ENCODE peak calls at places on chromosomes 3 and 15, in ten cellular contexts. B is NCI-H1417; C is activated CD4-positive, alpha-beta T cell treated with anti-CD3 and anti-CD28 coated beads, Interleukin-2, amount 10 ng/mL, durations not matched to agents 24 days and 14 days; W is stimulated activated naive CD8-positive, alpha-beta T cell treated with anti-CD3 and anti-CD28 coated beads, Interleukin-15, Interleukin-2, amounts not matched to agents 100 U/mL and 50 U/mL, for 24 hours; N is NCI-H1105 treated with DMSO at 0.1 percent for 48 hours; X is GF-D8; H is Panc1; A is ovary; G is cardiac muscle cell; S is amniotic epithelial cell. Y is an unnamed sample.

GRCh38 chr3:24111711-24112110 is 166.6 kb downstream of the NR1D2 start:
- DNase-seq in S (no peak), C (no peak), X (no peak), W (no peak), B (no peak), N (no peak), A (no peak), G (no peak), H (no peak), Y (no peak)

GRCh38 chr15:85618956-85619491 is 175.7 kb downstream of the KLHL25 start:
- DNase-seq in G (peak; percentile 54), H (no peak), B (no peak), S (peak; percentile 99), X (peak; percentile 23), N (no peak), C (peak; percentile 83), W (peak; percentile 71), A (peak; percentile 86), Y (peak; percentile 98)

GRCh38 chr3:9397911-9398714 is 698 bp downstream of the SETD5 start:
- DNase-seq in X (no peak), H (no peak), C (peak; percentile 82), W (peak; percentile 43), S (peak; percentile 39), A (peak; percentile 70), B (peak; percentile 77), N (peak; percentile 4), G (peak; percentile 51), Y (peak; percentile 39)

GRCh38 chr15:95910643-95911212 is 419.8 kb upstream of the NR2F2 start:
- DNase-seq in X (no peak), S (no peak), N (peak; percentile 38), W (no peak), C (no peak), G (no peak), H (no peak), B (peak; percentile 77), A (no peak), Y (no peak)

GRCh38 chr3:52798978-52799476 is 4.4 kb downstream of the ITIH3 start:
- DNase-seq in W (peak; percentile 26), A (no peak), X (no peak), H (peak; percentile 5), N (no peak), G (no peak), S (peak; percentile 8), C (peak; percentile 75), B (no peak), Y (no peak)

GRCh38 chr15:84586641-84587160 is 14.1 kb upstream of the ZSCAN2 start:
- DNase-seq in B (no peak), G (no peak), X (no peak), N (no peak), C (no peak), A (no peak), W (no peak), H (no peak), S (no peak), Y (peak; percentile 18)

GRCh38 chr15:90037961-90038633 is 37.0 kb downstream of the ZNF710 start:
- DNase-seq in G (no peak), W (peak; percentile 58), H (no peak), B (no peak), C (peak; percentile 80), N (no peak), X (no peak), A (no peak), S (peak; percentile 61), Y (peak; percentile 82)

GRCh38 chr3:36696799-36697198 is 67.6 kb downstream of the DCLK3 start:
- DNase-seq in A (no peak), B (no peak), S (no peak), W (no peak), H (no peak), X (no peak), G (no peak), N (no peak), C (peak; percentile 45), Y (no peak)

GRCh38 chr15:90015749-90016148 is 14.6 kb downstream of the ZNF710 start:
- DNase-seq in A (no peak), N (no peak), G (no peak), B (no peak), W (no peak), S (no peak), X (no peak), C (no peak), H (no peak), Y (no peak)

GRCh38 chr3:127673191-127674098 is 693 bp downstream of the ABTB1 start:
- DNase-seq in W (peak; percentile 60), S (peak; percentile 38), N (peak; percentile 26), H (no peak), A (peak; percentile 65), X (no peak), G (no peak), C (peak; percentile 91), B (peak; percentile 84), Y (peak; percentile 58)

GRCh38 chr3:124246949-124247348 is 255.0 kb upstream of the ROPN1 start:
- DNase-seq in C (no peak), B (peak; percentile 59), G (peak; percentile 21), H (peak; percentile 12), X (no peak), S (peak; percentile 18), W (no peak), A (no peak), N (peak; percentile 72), Y (peak; percentile 40)

GRCh38 chr15:40743921-40744809 is 10.9 kb downstream of the RMDN3 start:
- DNase-seq in X (no peak), B (no peak), C (peak; percentile 91), W (peak; percentile 69), H (no peak), G (no peak), N (no peak), S (peak; percentile 89), A (no peak), Y (peak; percentile 82)

GRCh38 chr3:26061947-26062346 is 272.1 kb downstream of the OXSM start:
- DNase-seq in X (no peak), A (no peak), G (no peak), S (no peak), C (no peak), B (no peak), N (no peak), W (no peak), H (no peak), Y (no peak)

GRCh38 chr3:72338942-72339749 is 509.1 kb downstream of the SHQ1 start:
- DNase-seq in H (peak; percentile 13), S (peak; percentile 97), G (no peak), N (no peak), A (no peak), X (no peak), C (peak; percentile 72), B (peak; percentile 5), W (peak; percentile 66), Y (peak; percentile 97)

GRCh38 chr3:63625161-63625560 is 27.3 kb upstream of the SNTN start:
- DNase-seq in C (no peak), G (peak; percentile 59), A (no peak), W (no peak), B (peak; percentile 71), N (peak; percentile 42), H (no peak), X (no peak), S (peak; percentile 62), Y (peak; percentile 68)

GRCh38 chr3:56870436-56870835 is 68.7 kb upstream of the ARHGEF3 start:
- DNase-seq in S (no peak), W (no peak), B (no peak), G (no peak), H (no peak), X (no peak), N (no peak), C (no peak), A (no peak), Y (peak; percentile 31)

GRCh38 chr3:50464578-50464977 is 38.9 kb downstream of the CACNA2D2 start:
- DNase-seq in S (no peak), W (no peak), N (peak; percentile 6), G (no peak), C (no peak), A (no peak), H (no peak), B (peak; percentile 81), X (no peak), Y (no peak)

GRCh38 chr15:31202953-31203352 is 101.4 kb upstream of the TRPM1 start:
- DNase-seq in W (no peak), S (no peak), B (no peak), C (peak; percentile 81), H (no peak), X (no peak), N (no peak), G (no peak), A (no peak), Y (no peak)

GRCh38 chr15:39918688-39919385 is 1.2 kb downstream of the GPR176 start:
- DNase-seq in B (peak; percentile 23), X (no peak), C (no peak), H (no peak), S (peak; percentile 66), G (no peak), W (no peak), A (no peak), N (no peak), Y (peak; percentile 93)

GRCh38 chr3:69784854-69785523 is 45.7 kb downstream of the MITF start:
- DNase-seq in A (peak; percentile 34), X (no peak), W (no peak), C (no peak), S (peak; percentile 83), B (no peak), N (no peak), H (no peak), G (peak; percentile 48), Y (peak; percentile 92)

GRCh38 chr3:172201136-172201989 is 162.0 kb downstream of the FNDC3B start:
- DNase-seq in G (no peak), W (no peak), N (peak; percentile 97), H (no peak), A (peak; percentile 87), S (peak; percentile 96), C (no peak), B (no peak), X (no peak), Y (peak; percentile 98)

GRCh38 chr3:188624828-188625227 is 470.9 kb downstream of the LPP start:
- DNase-seq in N (no peak), X (no peak), W (no peak), B (no peak), G (no peak), S (no peak), H (no peak), C (no peak), A (no peak), Y (no peak)

GRCh38 chr15:44501768-44502366 is 35.1 kb upstream of the EIF3J start:
- DNase-seq in H (no peak), N (no peak), S (peak; percentile 67), W (no peak), C (no peak), G (peak; percentile 18), A (no peak), B (peak; percentile 47), X (peak; percentile 10), Y (peak; percentile 51)

GRCh38 chr3:124919756-124920155 is 14.8 kb downstream of the MUC13 start:
- DNase-seq in C (no peak), H (no peak), S (peak; percentile 19), A (no peak), B (no peak), X (no peak), N (no peak), G (no peak), W (no peak), Y (peak; percentile 35)

GRCh38 chr3:23537006-23537620 is 268.6 kb upstream of the UBE2E1 start:
- DNase-seq in X (no peak), H (no peak), B (peak; percentile 74), N (peak; percentile 22), S (peak; percentile 5), G (peak; percentile 81), W (no peak), A (no peak), C (no peak), Y (no peak)

Y was measured in fibroblast of lung.